ENCODE peak calls at places on chromosomes 4 and X, in six cellular contexts. Q, M, C, H, Z and K are unnamed samples.

GRCh38 chrX:151488677-151489076 is 74.8 kb upstream of the PASD1 start:
- DNase-seq in M (no peak), C (no peak), Z (peak; percentile 2), Q (peak; percentile 3), H (no peak), K (no peak)

GRCh38 chrX:100477468-100477867 is 67.4 kb upstream of the PCDH19 start:
- DNase-seq in M (no peak), Q (no peak), C (no peak), Z (no peak), H (no peak), K (no peak)

GRCh38 chr4:109432676-109433075 is 939 bp upstream of the SEC24B start:
- DNase-seq in M (no peak), Q (peak; percentile 26), H (no peak), C (no peak), Z (no peak), K (no peak)

GRCh38 chrX:116607766-116608165 is 145.0 kb upstream of the CT83 start:
- DNase-seq in H (no peak), M (no peak), Q (no peak), C (no peak), Z (no peak), K (no peak)

GRCh38 chrX:119398974-119399771 is at the start of gene SLC25A43:
- DNase-seq in C (no peak), Q (peak; percentile 37), M (peak; percentile 45), H (no peak), Z (peak; percentile 10), K (no peak)

GRCh38 chr4:620201-620600 is 5.2 kb upstream of the PDE6B start:
- DNase-seq in C (no peak), H (no peak), Q (no peak), M (no peak), Z (no peak), K (no peak)

GRCh38 chr4:169266661-169267060 is 4.1 kb downstream of the SH3RF1 start:
- DNase-seq in C (no peak), Z (no peak), M (no peak), H (no peak), Q (no peak), K (no peak)

GRCh38 chr4:94452476-94453300 is 946 bp downstream of the PDLIM5 start:
- DNase-seq in H (no peak), Q (peak; percentile 92), C (no peak), M (peak; percentile 78), Z (peak; percentile 9), K (no peak)

GRCh38 chrX:7154040-7154597 is 6.2 kb upstream of the PUDP start:
- DNase-seq in H (no peak), C (no peak), Q (no peak), Z (no peak), M (no peak), K (no peak)

GRCh38 chrX:130098202-130098552 is 12.1 kb downstream of the ELF4 start:
- DNase-seq in C (no peak), M (no peak), Q (no peak), H (no peak), Z (no peak), K (peak; percentile 52)